ENCODE peak calls at places on chromosomes 5 and 9, in four cellular contexts. E is PC-9, V is A673, I is GM12878. D is an unnamed sample.

GRCh38 chr9:92525306-92525705 is 10.5 kb downstream of the ECM2 start:
- DNase-seq in V (no peak), I (no peak), E (no peak), D (no peak)

GRCh38 chr5:69007726-69008368 is 86.0 kb upstream of the SLC30A5 start:
- DNase-seq in V (peak), I (peak), E (peak), D (peak)

GRCh38 chr5:170755679-170756456 is 27.7 kb upstream of the GABRP start:
- DNase-seq in I (no peak), E (peak), V (peak), D (no peak)

GRCh38 chr5:55205001-55205400 is 22.1 kb downstream of the MCIDAS start:
- DNase-seq in V (peak), E (no peak), I (no peak), D (peak)

GRCh38 chr5:159609359-159609758 is 279.1 kb upstream of the IL12B start:
- DNase-seq in E (no peak), I (no peak), V (no peak), D (no peak)

GRCh38 chr9:27572566-27572917 is 739 bp downstream of the C9orf72 start:
- DNase-seq in V (peak), I (no peak), E (peak), D (peak)

GRCh38 chr5:109936091-109936490 is 246.4 kb downstream of the MAN2A1 start:
- DNase-seq in I (no peak), V (no peak), E (no peak), D (peak)

GRCh38 chr9:81363916-81364480 is 325.3 kb downstream of the TLE1 start:
- DNase-seq in E (no peak), I (no peak), V (no peak), D (no peak)

GRCh38 chr9:131721096-131721495 is 18.8 kb downstream of the RAPGEF1 start:
- DNase-seq in E (no peak), I (no peak), V (no peak), D (no peak)

GRCh38 chr9:38707885-38708640 is 11.9 kb downstream of the FAM240B start:
- DNase-seq in E (no peak), I (no peak), V (peak), D (no peak)

GRCh38 chr9:114558027-114558675 is 29.4 kb upstream of the ATP6V1G1 start:
- DNase-seq in V (no peak), I (no peak), E (peak), D (peak)

GRCh38 chr9:128006360-128007024 is 25.7 kb upstream of the EEIG1 start:
- DNase-seq in E (peak), V (no peak), I (no peak), D (peak)

GRCh38 chr9:127279717-127280285 is 15.2 kb downstream of the GARNL3 start:
- DNase-seq in E (no peak), I (no peak), V (no peak), D (no peak)

GRCh38 chr5:144122641-144123040 is 47.8 kb downstream of the YIPF5 start:
- DNase-seq in E (no peak), I (no peak), V (no peak), D (no peak)

GRCh38 chr5:672329-673139 is 20.6 kb downstream of the TPPP start:
- DNase-seq in V (peak), E (peak), I (no peak), D (peak)

GRCh38 chr5:75567710-75568109 is 43.5 kb upstream of the ANKDD1B start:
- DNase-seq in V (peak), I (peak), E (no peak), D (peak)

GRCh38 chr5:91699429-91699828 is 316.3 kb upstream of the ARRDC3 start:
- DNase-seq in V (no peak), I (no peak), E (no peak), D (no peak)

GRCh38 chr5:65483474-65484346 is 2.0 kb upstream of the ADAMTS6 start:
- DNase-seq in I (peak), E (peak), V (peak), D (peak)

GRCh38 chr5:134125195-134126015 is 10.9 kb downstream of the TCF7 start:
- DNase-seq in V (no peak), I (no peak), E (peak), D (peak)

GRCh38 chr9:109640232-109641078 is 139.5 kb upstream of the PALM2AKAP2 start:
- DNase-seq in V (peak), I (no peak), E (peak), D (peak)

GRCh38 chr9:109641079-109641659 is 138.8 kb upstream of the PALM2AKAP2 start:
- DNase-seq in E (no peak), V (no peak), I (no peak), D (no peak)

DNA sequence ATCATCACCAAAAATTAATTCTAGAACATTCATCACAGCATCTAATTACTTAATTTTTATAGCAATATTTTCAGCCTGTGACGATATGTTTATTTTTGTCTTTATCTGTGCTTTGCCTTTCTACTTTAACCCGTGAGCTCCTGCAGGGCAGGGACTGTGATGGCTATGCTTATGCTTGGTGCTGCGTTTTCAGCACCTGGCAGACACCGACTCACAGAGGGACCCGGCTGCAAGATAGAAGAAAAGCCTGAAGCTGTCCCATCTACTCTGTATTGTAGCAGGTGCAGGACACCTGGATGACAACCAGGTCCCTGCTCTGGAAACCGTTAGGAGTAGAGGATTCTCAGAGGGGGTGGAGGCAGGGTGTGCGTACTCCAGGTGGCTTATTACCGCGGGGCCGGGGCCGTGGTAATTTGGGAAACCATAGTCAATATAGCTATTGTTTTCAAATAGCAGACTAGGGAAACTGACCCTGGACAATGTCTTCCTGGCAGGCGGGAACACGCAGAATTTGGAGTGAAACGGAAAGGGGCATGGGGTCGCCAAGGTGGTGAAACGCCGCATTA is 140.2 kb upstream of the PALM2AKAP2 start:
- DNase-seq in I (no peak), V (no peak), E (no peak), D (no peak)
- TF ChIP-seq EZH2 in I (no peak), V (no peak), E (no peak), D (peak)

DNA sequence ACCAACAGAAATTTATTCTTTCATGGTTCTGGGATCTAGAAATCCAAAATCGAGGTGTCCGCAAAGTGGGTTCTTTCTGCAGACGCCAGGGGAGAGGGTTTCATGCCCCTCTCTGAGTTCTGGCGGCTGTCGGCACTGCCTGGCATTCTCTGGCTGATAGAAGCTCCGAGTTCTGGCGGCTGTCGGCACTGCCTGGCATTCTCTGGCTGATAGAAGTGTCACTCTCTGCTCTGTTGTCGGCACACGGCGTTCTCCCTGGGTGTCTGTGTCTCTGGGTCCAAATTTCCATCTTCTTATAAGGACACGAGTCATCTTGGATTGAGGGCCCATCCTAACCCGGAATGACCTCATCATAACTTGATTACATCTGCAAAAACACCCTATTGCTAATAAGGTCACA is 7.6 kb downstream of the GFI1B start:
- DNase-seq in I (no peak), V (no peak), E (no peak), D (no peak)
- TF ChIP-seq EZH2 in I (no peak), V (no peak), E (no peak), D (no peak)

DNA sequence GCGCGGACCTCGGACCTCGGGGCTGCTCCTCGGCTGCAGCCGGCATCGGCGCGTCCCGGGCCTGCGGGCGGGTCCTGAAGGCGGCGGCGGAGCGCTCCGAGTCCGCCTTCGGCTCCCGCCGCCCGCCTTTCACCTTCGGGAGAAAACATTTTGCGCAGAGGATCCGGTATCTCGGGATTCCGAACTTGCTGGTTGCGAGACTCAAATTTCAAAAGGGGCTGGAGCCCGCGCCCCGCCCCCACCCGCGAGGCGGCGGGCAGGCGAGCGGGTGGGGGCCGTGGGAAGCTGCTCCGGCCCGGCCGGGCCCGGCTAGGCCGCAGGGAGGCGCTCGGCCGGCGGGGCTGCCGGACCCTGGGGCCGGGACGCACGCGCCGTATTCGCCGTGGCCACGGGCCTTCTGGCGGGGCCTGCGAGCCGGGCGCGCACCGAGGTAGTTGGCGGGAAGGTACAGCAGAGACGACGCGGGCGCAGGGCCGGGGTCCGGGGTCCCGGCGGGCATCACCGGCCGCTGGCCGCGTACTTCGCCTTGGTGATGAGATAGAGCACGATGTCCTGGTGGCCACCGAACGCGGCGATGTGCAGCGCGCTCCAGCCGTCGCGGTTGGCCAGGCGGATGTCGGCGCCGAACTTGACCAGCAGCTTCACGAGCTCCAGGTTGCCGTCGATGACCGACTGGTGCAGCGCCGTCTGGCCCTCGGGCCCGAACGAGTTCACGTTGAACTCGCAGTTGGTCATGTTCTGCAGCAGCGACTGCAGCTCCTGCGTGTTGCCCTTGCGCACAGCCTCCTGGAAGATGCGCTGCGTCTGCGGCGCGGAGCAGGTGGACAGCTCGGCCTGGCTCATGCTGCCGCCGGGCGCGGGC is 754 bp downstream of the NRARP start:
- DNase-seq in I (no peak), V (peak), E (peak), D (peak)
- TF ChIP-seq EZH2 in I (no peak), V (no peak), E (no peak), D (peak)

DNA sequence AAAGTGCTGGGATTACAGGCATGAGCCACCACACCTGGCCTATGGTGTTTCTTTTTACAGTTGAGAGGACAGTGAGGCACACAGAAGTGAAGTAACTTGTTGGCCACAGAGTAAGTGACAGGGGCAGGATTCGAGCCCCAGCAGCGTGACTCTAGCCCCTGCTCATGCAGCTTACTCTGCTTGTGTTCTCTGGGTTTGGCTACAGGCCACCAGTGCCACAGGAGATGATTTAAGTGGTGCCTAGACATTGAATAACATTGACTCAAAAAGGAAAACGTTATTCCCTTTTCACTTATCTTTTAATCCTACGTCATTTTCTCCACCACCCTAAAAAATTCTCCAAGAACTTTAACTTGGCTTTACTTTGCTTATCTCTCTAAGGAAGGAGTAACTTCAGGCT is 61.4 kb downstream of the SNX24 start:
- DNase-seq in V (peak), I (no peak), E (no peak), D (peak)
- TF ChIP-seq EZH2 in V (no peak), I (no peak), E (no peak), D (no peak)

GRCh38 chr5:73299665-73300435 is 126.9 kb downstream of the TMEM174 start:
- DNase-seq in I (no peak), E (no peak), V (no peak), D (no peak)
- TF ChIP-seq EZH2 in I (no peak), E (no peak), V (no peak), D (no peak)

GRCh38 chr5:59893061-59893435 is 478 bp downstream of the PDE4D start:
- DNase-seq in I (no peak), V (no peak), E (no peak), D (no peak)
- TF ChIP-seq EZH2 in I (no peak), V (no peak), E (no peak), D (no peak)

GRCh38 chr5:146337264-146337904 is 1.3 kb upstream of the POU4F3 start:
- DNase-seq in V (no peak), I (no peak), E (no peak), D (no peak)
- TF ChIP-seq EZH2 in V (peak), I (no peak), E (no peak), D (no peak)

GRCh38 chr9:130041648-130042405 is 1.2 kb downstream of the FNBP1 start:
- DNase-seq in V (no peak), I (no peak), E (no peak), D (peak)
- TF ChIP-seq EZH2 in V (no peak), I (no peak), E (no peak), D (no peak)

GRCh38 chr5:146342519-146342881 is 3.9 kb downstream of the POU4F3 start:
- DNase-seq in V (no peak), E (no peak), I (no peak), D (no peak)

GRCh38 chr5:146344155-146345118 is 5.8 kb downstream of the POU4F3 start:
- DNase-seq in E (no peak), I (no peak), V (no peak), D (no peak)

GRCh38 chr5:146345240-146345577 is 6.6 kb downstream of the POU4F3 start:
- DNase-seq in E (no peak), V (no peak), I (no peak), D (no peak)

GRCh38 chr5:146342882-146343865 is 4.5 kb downstream of the POU4F3 start:
- DNase-seq in V (no peak), I (no peak), E (no peak), D (no peak)

DNA sequence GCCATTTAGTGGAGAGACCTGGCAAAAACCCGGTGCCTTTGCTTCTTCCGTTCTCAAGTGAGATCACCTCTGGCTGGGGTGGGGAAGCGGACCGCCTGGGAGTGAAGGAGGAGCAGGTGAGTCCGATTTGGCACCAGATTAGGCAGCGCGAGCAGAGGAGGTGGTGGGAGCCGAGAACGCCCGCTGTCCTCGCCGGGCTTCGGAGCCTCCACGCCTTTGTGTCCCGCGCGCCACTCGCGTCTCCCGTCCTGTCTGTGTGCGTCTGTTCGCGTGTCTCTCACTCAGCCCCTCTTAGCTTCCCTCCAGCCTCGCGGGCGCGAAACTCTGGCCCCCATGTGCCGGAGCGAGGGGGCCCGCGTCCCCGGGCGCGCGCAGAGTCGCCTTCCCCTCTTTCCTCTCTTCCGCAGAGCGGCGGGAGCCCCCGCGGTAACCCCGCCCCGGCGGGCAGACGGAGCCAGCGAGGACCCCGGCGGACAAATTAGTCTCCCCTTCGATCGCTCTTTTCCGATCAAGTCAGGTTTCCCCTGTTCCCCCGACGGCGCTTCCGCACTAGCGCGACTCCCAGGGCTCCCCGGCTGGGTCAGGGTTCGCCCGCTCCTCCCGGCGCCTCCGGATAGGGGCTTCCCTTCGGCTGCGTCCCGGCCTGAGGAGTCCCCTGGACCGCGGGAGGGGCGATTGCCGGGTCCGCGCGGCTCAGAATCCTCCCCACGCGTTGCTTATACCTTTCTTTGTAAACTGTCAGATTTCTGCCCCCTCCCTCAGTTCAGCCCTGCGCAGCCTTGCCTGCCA is 7.1 kb downstream of the POU4F3 start:
- DNase-seq in E (no peak), I (no peak), V (no peak), D (no peak)
- TF ChIP-seq EZH2 in E (no peak), I (no peak), V (peak), D (peak)

GRCh38 chr5:115262405-115263247 is at the start of gene PGGT1B:
- DNase-seq in I (peak), E (peak), V (peak), D (peak)
- TF ChIP-seq EZH2 in I (no peak), E (no peak), V (no peak), D (no peak)

D was measured in mammary epithelial cell.